ENCODE peak calls at places on chromosomes 12 and 14, in seven cellular contexts. W, P, L, F, V, I and J are unnamed samples. For H3K4me1, the result is how much of the 10 kb centered on the place peaks cover.

GRCh38 chr12:12527820-12528296 is 34.8 kb downstream of the DUSP16 start:
- DNase-seq in V (no peak), F (no peak), I (no peak), P (no peak), W (no peak), L (no peak), J (no peak)

GRCh38 chr12:103470664-103471063 is 25.1 kb downstream of the C12orf42 start:
- DNase-seq in P (peak), V (no peak), L (no peak), I (no peak), F (no peak), W (no peak), J (no peak)

GRCh38 chr12:104462931-104463339 is 6.2 kb downstream of the CHST11 start:
- DNase-seq in I (peak), F (no peak), V (no peak), W (no peak), P (no peak), L (no peak), J (no peak)

GRCh38 chr12:63967358-63967757 is 122.9 kb downstream of the SRGAP1 start:
- DNase-seq in I (no peak), L (no peak), V (peak), W (no peak), P (no peak), F (no peak), J (no peak)

GRCh38 chr14:49972840-49973239 is 80.0 kb downstream of the ARF6 start:
- DNase-seq in W (no peak), F (peak), P (peak), I (peak), L (peak), V (peak), J (no peak)

GRCh38 chr14:34463598-34463961 is 1.5 kb upstream of the SPTSSA start:
- DNase-seq in P (no peak), W (no peak), I (no peak), L (no peak), V (no peak), F (no peak), J (no peak)

GRCh38 chr12:9648701-9649531 is 20.6 kb upstream of the CLEC2D start:
- DNase-seq in P (no peak), V (no peak), L (no peak), I (no peak), W (no peak), F (no peak), J (no peak)

GRCh38 chr14:88901991-88902390 is 77.5 kb downstream of the TTC8 start:
- DNase-seq in I (no peak), V (no peak), L (no peak), F (no peak), P (no peak), W (no peak), J (no peak)

GRCh38 chr12:112380663-112381420 is 1.4 kb downstream of the HECTD4 start:
- DNase-seq in L (no peak), W (no peak), F (no peak), V (no peak), P (no peak), I (no peak), J (peak)

GRCh38 chr14:32298346-32298745 is 30.8 kb upstream of the AKAP6 start:
- DNase-seq in F (no peak), W (no peak), P (no peak), V (no peak), I (no peak), L (no peak), J (no peak)

GRCh38 chr12:66137937-66138336 is 7.4 kb upstream of the LLPH start:
- DNase-seq in L (no peak), I (no peak), F (no peak), P (no peak), V (no peak), W (no peak), J (no peak)

GRCh38 chr12:75722714-75723200 is 211.3 kb upstream of the KRR1 start:
- DNase-seq in V (peak), W (peak), L (peak), I (peak), P (peak), F (peak), J (no peak)
- H3K4me1 ChIP-seq in V (half or more), W (half or more), L (half or more), I (under half), P (half or more), F (under half), J (under half)

DNA sequence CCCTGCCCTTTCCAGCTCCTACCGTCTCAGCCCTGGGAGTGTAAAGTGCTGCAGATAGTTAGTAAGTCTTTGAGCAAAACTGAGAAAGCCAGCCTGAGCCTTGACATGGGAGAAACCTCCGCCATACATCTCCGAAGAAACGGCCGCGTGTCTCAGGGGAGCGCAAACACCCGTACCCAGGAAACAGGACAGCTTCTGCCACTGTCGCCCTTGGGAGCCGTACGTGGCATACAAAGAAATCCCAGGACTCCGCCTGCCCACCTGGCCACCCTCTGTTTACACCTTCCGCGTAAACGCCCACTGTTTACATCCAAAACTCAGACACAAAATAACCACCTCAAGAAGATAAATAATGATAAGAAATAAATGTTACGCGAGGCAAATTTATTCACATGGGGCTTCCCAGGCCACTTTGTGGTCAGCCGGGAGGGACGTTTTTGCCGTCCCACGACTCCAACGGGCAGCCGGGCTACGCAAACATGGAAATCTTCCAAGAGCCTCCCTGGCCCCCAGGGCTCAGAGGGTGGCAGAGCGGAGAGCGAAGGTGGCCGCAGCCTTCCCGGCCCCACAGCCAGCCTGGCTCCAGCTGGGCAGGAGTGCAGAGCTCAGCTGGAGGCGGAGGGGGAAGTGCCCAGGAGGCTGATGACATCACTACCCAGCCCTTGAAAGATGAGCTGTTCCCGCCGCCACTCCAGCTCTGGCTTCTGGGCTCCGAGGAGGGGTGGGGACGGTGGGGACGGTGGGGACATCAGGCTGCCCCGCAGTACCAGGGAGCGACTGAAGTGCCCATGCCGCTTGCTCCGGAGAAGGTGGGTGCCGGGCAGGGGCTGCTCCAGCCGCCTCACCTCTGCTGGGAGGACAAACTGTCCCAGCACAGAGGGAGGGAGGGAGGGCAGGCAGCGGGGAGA is at the start of gene BDKRB2:
- DNase-seq in L (peak), V (peak), P (peak), W (peak), F (peak), I (peak), J (no peak)
- TF ChIP-seq POLR2A in L (peak), V (no peak), P (peak), W (peak), F (no peak), I (peak), J (peak)

GRCh38 chr12:1519642-1520041 is 74.7 kb downstream of the FBXL14 start:
- DNase-seq in I (no peak), P (no peak), L (no peak), F (no peak), V (no peak), W (no peak), J (no peak)

GRCh38 chr12:1525858-1526257 is 68.5 kb downstream of the FBXL14 start:
- DNase-seq in I (no peak), L (no peak), P (no peak), V (no peak), W (no peak), F (no peak), J (no peak)

GRCh38 chr12:1523046-1523445 is 71.3 kb downstream of the FBXL14 start:
- DNase-seq in W (no peak), F (no peak), L (no peak), P (no peak), V (no peak), I (no peak), J (no peak)

GRCh38 chr12:1527789-1528188 is 66.6 kb downstream of the FBXL14 start:
- DNase-seq in F (no peak), I (no peak), P (no peak), V (no peak), L (no peak), W (no peak), J (no peak)

DNA sequence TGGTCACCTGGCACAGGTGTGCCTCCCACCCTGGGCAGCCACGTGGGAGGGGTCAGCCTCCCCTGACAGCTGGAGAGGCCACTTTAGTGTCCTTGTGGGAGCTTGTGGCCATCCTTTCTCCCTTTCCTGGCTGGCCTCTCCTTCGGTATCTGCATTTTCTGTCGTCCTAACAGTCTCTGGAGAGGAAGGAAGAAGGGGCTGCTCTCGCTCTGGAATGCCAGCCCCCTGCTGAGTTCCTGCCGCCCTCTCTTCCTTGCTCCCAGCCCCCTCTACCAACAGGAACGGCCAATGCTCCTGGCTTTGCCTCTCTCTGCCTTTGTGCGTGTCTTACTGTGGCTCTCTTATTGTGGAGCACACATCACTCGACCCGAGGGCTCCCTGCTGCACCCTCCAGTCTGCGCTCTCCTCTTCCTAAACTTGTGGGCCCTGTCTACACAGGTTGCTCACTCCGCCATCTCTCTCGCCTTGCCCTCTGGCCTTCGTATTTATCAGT is 70.8 kb downstream of the FBXL14 start:
- DNase-seq in F (no peak), W (peak), I (no peak), L (no peak), P (no peak), V (no peak), J (no peak)
- H3K4me3 ChIP-seq in F (no peak), W (no peak), I (no peak), L (no peak), P (no peak), V (no peak), J (no peak)

GRCh38 chr12:102281231-102281630 is 83.6 kb upstream of the PMCH start:
- DNase-seq in I (no peak), F (no peak), V (no peak), W (no peak), P (no peak), L (no peak), J (no peak)
- H3K4me1 ChIP-seq in I (under half), F (under half), V (under half), W (under half), P (under half), L (under half), J (under half)

GRCh38 chr12:49059385-49060232 is 985 bp downstream of the KMT2D start:
- DNase-seq in F (no peak), P (peak), V (no peak), L (peak), W (no peak), I (peak), J (peak)

GRCh38 chr12:49059063-49059384 is 1.6 kb downstream of the KMT2D start:
- DNase-seq in L (no peak), V (no peak), P (no peak), I (no peak), W (no peak), F (no peak), J (no peak)

GRCh38 chr12:49058366-49059062 is 2.1 kb downstream of the KMT2D start:
- DNase-seq in L (no peak), W (no peak), P (no peak), F (no peak), V (no peak), I (no peak), J (no peak)

GRCh38 chr12:49061157-49061650 is 610 bp upstream of the KMT2D start:
- DNase-seq in P (no peak), I (no peak), V (no peak), F (no peak), L (no peak), W (no peak), J (no peak)

GRCh38 chr12:49060237-49061156 is at the start of gene KMT2D:
- DNase-seq in F (peak), P (peak), W (peak), V (peak), L (peak), I (peak), J (peak)
- TF ChIP-seq POLR2A in F (peak), P (peak), W (peak), V (peak), L (no peak), I (peak), J (peak)

GRCh38 chr12:55717397-55718007 is 1.7 kb downstream of the BLOC1S1 start:
- DNase-seq in V (no peak), W (no peak), P (no peak), L (no peak), I (peak), F (no peak), J (no peak)

GRCh38 chr12:55719371-55719770 is 822 bp upstream of the RDH5 start:
- DNase-seq in I (no peak), W (no peak), V (no peak), L (no peak), P (no peak), F (no peak), J (no peak)

GRCh38 chr12:55720071-55720564 is at the start of gene RDH5:
- DNase-seq in L (no peak), I (peak), V (no peak), F (no peak), W (peak), P (peak), J (peak)

GRCh38 chr12:55718020-55718419 is 2.2 kb upstream of the RDH5 start:
- DNase-seq in W (no peak), P (no peak), V (no peak), L (no peak), I (no peak), F (no peak), J (no peak)

GRCh38 chr12:55718650-55719275 is 1.4 kb upstream of the RDH5 start:
- DNase-seq in L (no peak), W (no peak), F (no peak), I (no peak), V (no peak), P (no peak), J (no peak)
- H3K4me3 ChIP-seq in L (no peak), W (no peak), F (no peak), I (peak), V (no peak), P (no peak), J (no peak)

GRCh38 chr12:52913424-52913821 is 8.5 kb upstream of the KRT8 start:
- DNase-seq in L (no peak), P (no peak), W (no peak), I (peak), F (no peak), V (no peak), J (no peak)
- H3K4me1 ChIP-seq in L (under half), P (under half), W (under half), I (under half), F (under half), V (under half), J (under half)